ENCODE peak calls at places on chromosome 9, in four cellular contexts. S is fibroblast of the aortic adventitia, B is HCT116, H is epithelial cell of esophagus. A is an unnamed sample.

GRCh38 chr9:135944444-135945252 is 16.5 kb downstream of the UBAC1 start:
- DNase-seq in H (no peak), S (no peak), B (no peak), A (no peak)

GRCh38 chr9:96048954-96049831 is 173.7 kb downstream of the ERCC6L2 start:
- DNase-seq in B (no peak), S (no peak), H (no peak), A (no peak)

GRCh38 chr9:128733256-128733655 is 9.3 kb upstream of the ZDHHC12 start:
- DNase-seq in S (peak; percentile 74), B (peak; percentile 93), H (peak; percentile 85), A (peak; percentile 90)

GRCh38 chr9:132627120-132627519 is 42.7 kb downstream of the DDX31 start:
- DNase-seq in H (no peak), S (no peak), B (no peak), A (no peak)

GRCh38 chr9:71357346-71357745 is 235.9 kb upstream of the TRPM3 start:
- DNase-seq in H (no peak), S (no peak), B (no peak), A (no peak)

GRCh38 chr9:34493972-34494535 is 28.7 kb downstream of the ENHO start:
- DNase-seq in S (peak; percentile 63), H (peak; percentile 60), B (no peak), A (peak; percentile 61)

GRCh38 chr9:96376926-96377874 is 6.3 kb downstream of the SLC35D2 start:
- DNase-seq in H (no peak), B (no peak), S (peak; percentile 93), A (peak; percentile 53)

GRCh38 chr9:106799146-106799545 is 63.8 kb upstream of the ZNF462 start:
- DNase-seq in S (peak; percentile 49), H (peak; percentile 66), B (no peak), A (peak; percentile 93)

GRCh38 chr9:81372628-81373191 is 316.6 kb downstream of the TLE1 start:
- DNase-seq in S (peak; percentile 44), B (no peak), H (no peak), A (no peak)

GRCh38 chr9:113658565-113658935 is 195.0 kb downstream of the RGS3 start:
- DNase-seq in S (no peak), B (no peak), H (no peak), A (no peak)
- TF ChIP-seq CTCF in S (no peak), B (no peak), H (no peak), A (no peak)

DNA sequence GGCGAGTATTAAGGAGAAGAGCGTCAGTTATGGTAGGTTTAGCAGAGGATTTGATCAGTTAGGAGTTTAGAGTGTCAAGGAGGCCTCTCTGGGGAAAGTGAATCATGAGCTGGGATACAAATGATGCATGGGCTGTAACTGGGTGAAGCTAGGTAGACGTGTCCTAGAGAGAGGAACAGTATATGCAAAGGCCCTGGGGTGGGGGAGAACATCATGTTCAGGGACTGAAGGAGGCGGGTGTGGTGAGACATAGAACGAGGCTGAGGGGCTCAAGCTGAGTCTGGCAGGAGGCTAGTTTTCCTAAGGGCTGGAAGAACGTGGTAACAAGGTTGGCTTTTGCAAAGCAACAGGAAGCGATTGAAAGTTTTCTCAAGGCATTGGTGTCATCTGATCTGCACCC is 10.5 kb downstream of the TMEM268 start:
- DNase-seq in S (no peak), H (no peak), B (no peak), A (no peak)
- H3K4me3 ChIP-seq in S (no peak overlapping the region), H (no peak overlapping the region), B (no peak overlapping the region), A (no peak overlapping the region)

GRCh38 chr9:546797-547223 is 294.7 kb upstream of the DMRT1 start:
- DNase-seq in H (peak; percentile 33), S (peak; percentile 52), B (no peak), A (peak; percentile 24)
- TF ChIP-seq CTCF in H (peak; percentile 45), S (no peak), B (no peak), A (peak; percentile 47)

GRCh38 chr9:94866770-94867169 is 140.3 kb downstream of the AOPEP start:
- DNase-seq in B (no peak), S (no peak), H (no peak), A (peak; percentile 23)
- H3K4me3 ChIP-seq in B (no peak overlapping the region), S (no peak overlapping the region), H (no peak overlapping the region), A (no peak overlapping the region)